ENCODE peak calls at places on chromosome 19, in five cellular contexts. M is NCI-H345, P is pancreas, Z is Caki2, Q is NCI-H1694 treated with DMSO at 0.1 percent for 48 hours. U is an unnamed sample.

GRCh38 chr19:16258440-16258903 is 60.8 kb downstream of the AP1M1 start:
- DNase-seq in M (no peak), Z (no peak), Q (no peak), P (no peak), U (no peak)

GRCh38 chr19:33435706-33436359 is 62.3 kb downstream of the CEBPG start:
- DNase-seq in Q (no peak), Z (no peak), M (no peak), P (no peak), U (no peak)

GRCh38 chr19:44930088-44930487 is 11.9 kb upstream of the APOC4 start:
- DNase-seq in P (no peak), Z (no peak), M (no peak), Q (no peak), U (no peak)

GRCh38 chr19:43545981-43546380 is 13.0 kb downstream of the ZNF575 start:
- DNase-seq in Q (no peak), Z (no peak), P (no peak), M (no peak), U (no peak)

GRCh38 chr19:1261863-1262686 is 7.1 kb upstream of the CIRBP start:
- DNase-seq in M (no peak), Q (no peak), P (peak), Z (peak), U (peak)

GRCh38 chr19:58569191-58569942 is 3.8 kb downstream of the MZF1 start:
- DNase-seq in P (no peak), Z (no peak), Q (no peak), M (no peak), U (no peak)

GRCh38 chr19:36418287-36419001 is at the start of gene ZFP82:
- DNase-seq in M (peak), P (peak), Z (peak), Q (peak), U (no peak)

GRCh38 chr19:3186891-3187661 is 1.3 kb downstream of the NCLN start:
- DNase-seq in Z (no peak), M (no peak), P (no peak), Q (no peak), U (no peak)

GRCh38 chr19:53520163-53520546 is 17.8 kb upstream of the ZNF331 start:
- DNase-seq in P (no peak), Z (no peak), Q (no peak), M (no peak), U (no peak)

GRCh38 chr19:19261350-19262189 is 11.5 kb downstream of the TM6SF2 start:
- DNase-seq in Z (no peak), M (no peak), P (no peak), Q (peak), U (no peak)

GRCh38 chr19:57664269-57665127 is 4.2 kb upstream of the ZSCAN4 start:
- DNase-seq in Z (peak), M (peak), Q (peak), P (peak), U (no peak)

GRCh38 chr19:51750381-51751124 is 1.1 kb downstream of the FPR1 start:
- DNase-seq in M (no peak), Z (no peak), Q (no peak), P (no peak), U (peak)

GRCh38 chr19:44552324-44552723 is 22.8 kb upstream of the CEACAM20 start:
- DNase-seq in Z (peak), M (no peak), P (no peak), Q (no peak), U (no peak)

GRCh38 chr19:3243851-3244700 is 19.6 kb downstream of the CELF5 start:
- DNase-seq in Z (peak), P (no peak), Q (no peak), M (no peak), U (peak)

GRCh38 chr19:56079609-56080008 is 41.5 kb downstream of the ZNF787 start:
- DNase-seq in M (no peak), Q (no peak), Z (no peak), P (no peak), U (no peak)